ENCODE peak calls at places on chromosomes 16 and 17, in four cellular contexts. U is kidney, D is AG04450, F is lung. S is an unnamed sample.

GRCh38 chr16:81647527-81647926 is 131.6 kb upstream of the PLCG2 start:
- DNase-seq in F (no peak), U (peak), D (no peak), S (no peak)

GRCh38 chr17:80605326-80606066 is 60.9 kb downstream of the RPTOR start:
- DNase-seq in D (no peak), F (no peak), U (no peak), S (peak)

GRCh38 chr16:64311241-64311640 is 810.6 kb downstream of the CDH11 start:
- DNase-seq in F (no peak), D (no peak), U (no peak), S (no peak)

GRCh38 chr16:66603537-66604375 is 748 bp upstream of the CMTM3 start:
- DNase-seq in D (no peak), U (peak), F (peak), S (peak)

GRCh38 chr17:40915199-40915661 is 22.2 kb downstream of the KRT23 start:
- DNase-seq in D (peak), U (no peak), F (no peak), S (no peak)

GRCh38 chr17:4610162-4610561 is 25.8 kb downstream of the SMTNL2 start:
- DNase-seq in D (no peak), F (no peak), U (no peak), S (no peak)

GRCh38 chr17:11495616-11496015 is 102.7 kb upstream of the DNAH9 start:
- DNase-seq in U (no peak), D (no peak), F (no peak), S (no peak)

GRCh38 chr16:57664662-57665025 is 3.5 kb upstream of the ADGRG3 start:
- DNase-seq in D (no peak), U (no peak), F (no peak), S (no peak)

GRCh38 chr17:81060416-81060815 is 25.5 kb downstream of the BAIAP2 start:
- DNase-seq in F (no peak), U (no peak), D (no peak), S (no peak)

GRCh38 chr17:30586818-30587595 is 109.8 kb downstream of the GOSR1 start:
- DNase-seq in U (no peak), F (no peak), D (no peak), S (no peak)

GRCh38 chr17:68821860-68822693 is 133.1 kb downstream of the ABCA8 start:
- DNase-seq in D (peak), F (no peak), U (no peak), S (no peak)

DNA sequence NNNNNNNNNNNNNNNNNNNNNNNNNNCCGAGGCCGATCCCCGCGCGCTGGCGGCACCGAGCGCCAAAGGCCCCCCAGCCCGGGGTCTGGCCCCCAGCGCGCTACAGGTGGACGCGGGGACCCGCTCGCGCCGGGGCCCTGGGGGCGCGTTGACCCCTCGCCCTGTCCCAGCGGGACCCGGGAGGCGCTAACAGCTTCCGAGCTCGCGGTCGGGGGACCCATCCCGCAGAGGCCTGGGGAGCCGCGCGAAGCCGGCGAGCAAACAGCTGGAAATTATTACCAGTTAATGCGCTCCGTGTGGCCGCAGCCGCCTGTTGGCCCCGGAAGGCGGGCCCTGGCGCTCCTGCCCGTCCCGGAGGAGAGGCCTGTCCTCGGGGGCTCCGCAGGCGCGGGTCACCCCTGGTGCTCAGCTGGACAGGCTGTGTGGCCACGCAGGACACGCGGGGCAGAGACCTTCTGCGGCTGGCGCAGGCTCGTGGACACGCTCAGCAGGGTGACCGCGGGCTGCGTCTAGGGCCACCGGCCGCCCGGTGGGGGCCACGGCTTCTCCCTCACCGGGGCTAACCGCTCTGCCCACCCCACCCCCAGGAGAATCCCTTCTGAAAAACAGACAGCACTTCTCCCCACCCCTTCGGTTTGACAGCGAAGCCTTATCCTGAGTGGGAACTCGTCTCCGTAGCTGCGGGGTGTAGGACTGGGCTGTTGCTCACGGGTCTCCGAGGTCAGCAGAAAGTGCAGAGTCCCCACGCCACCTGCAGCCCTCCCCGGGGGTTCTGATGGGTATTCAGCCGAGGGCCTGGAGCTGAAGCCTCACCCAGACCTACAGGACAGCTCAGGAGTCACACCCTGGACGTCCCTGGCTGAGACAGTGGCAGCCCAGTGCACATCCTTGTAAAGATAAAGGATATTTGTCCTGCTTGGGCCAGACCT is 138.7 kb upstream of the RPH3AL start:
- DNase-seq in U (peak), D (peak), F (peak), S (peak)
- TF ChIP-seq CTCF in U (no peak), D (peak), F (no peak), S (no peak)

DNA sequence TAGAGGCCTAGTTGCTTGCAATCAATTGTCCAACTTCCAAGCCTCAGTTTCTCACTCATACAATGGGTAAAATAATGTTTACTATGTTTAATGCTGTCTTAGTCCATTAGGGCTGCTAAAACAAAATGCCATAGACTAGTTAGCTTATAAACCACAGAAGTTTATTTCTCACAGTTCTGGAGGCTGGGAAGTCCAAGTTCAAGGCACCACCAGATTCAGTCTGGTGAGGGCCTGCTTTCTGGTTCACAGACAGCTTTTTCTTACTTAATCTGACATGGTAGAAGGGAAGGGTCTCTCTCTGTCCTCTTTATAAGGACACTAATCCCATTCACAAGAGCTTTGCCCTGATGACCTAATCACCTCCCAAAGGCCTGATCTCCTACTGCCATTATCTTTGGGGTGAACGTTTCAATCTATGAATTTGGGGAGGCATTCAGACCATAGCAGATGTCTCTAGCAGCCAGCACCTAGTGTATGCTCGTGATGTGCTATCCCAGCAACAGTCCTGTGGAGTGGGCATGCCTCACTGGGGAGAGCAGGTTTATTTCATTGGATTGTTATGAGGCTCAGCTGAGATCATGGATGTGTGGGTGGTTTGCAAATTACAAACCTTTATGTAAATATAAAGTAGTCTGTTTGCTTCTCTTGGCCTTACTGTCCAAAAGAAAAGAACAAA is 25.2 kb downstream of the YPEL2 start:
- DNase-seq in U (no peak), D (no peak), F (no peak), S (no peak)
- TF ChIP-seq CTCF in U (no peak), D (no peak), F (no peak), S (no peak)

DNA sequence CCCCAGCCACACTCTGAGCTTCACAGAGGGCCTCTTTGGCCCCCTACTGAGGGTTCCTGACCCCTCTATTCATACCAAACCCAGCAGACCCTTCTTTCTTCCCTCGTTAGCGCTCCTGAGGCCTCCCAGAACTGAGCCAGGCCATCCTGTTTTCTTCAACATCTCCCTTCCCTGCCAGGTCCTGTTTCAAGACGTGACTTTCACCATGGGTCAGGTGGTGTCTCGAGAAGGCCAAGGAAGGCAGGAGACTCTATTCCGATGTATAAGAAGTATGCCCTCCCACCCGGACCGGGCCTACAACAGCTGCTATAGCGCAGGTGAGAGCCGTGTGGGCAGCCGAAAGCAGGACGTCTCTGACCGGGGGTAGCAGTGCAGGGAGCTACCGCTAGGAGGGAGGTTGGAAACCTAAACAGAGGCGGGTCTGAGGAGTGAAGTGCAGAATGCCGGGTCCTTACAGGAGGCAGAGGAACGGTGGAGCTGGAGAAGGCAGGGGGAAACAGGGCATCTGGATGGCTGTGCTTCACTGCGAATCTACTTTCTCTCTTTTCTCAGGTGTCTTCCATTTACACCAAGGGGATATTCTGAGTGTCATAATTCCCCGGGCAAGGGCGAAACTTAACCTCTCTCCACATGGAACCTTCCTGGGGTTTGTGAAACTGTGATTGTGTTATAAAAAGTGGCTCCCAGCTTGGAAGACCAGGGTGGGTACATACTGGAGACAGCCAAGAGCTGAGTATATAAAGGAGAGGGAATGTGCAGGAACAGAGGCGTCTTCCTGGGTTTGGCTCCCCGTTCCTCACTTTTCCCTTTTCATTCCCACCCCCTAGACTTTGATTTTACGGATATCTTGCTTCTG is 1.3 kb upstream of the SENP3 start:
- DNase-seq in D (no peak), U (peak), F (peak), S (peak)
- TF ChIP-seq CTCF in D (peak), U (peak), F (no peak), S (peak)

GRCh38 chr17:43907425-43907981 is at the start of gene MPP2:
- DNase-seq in F (peak), D (peak), U (peak), S (peak)
- TF ChIP-seq CTCF in F (no peak), D (peak), U (no peak), S (no peak)

GRCh38 chr16:48914070-48914469 is 304.1 kb upstream of the N4BP1 start:
- DNase-seq in D (no peak), U (no peak), F (no peak), S (no peak)

GRCh38 chr16:48913384-48913783 is 303.4 kb upstream of the N4BP1 start:
- DNase-seq in U (no peak), F (no peak), D (no peak), S (no peak)

GRCh38 chr16:48912360-48912759 is 302.4 kb upstream of the N4BP1 start:
- DNase-seq in F (no peak), U (no peak), D (no peak), S (no peak)

GRCh38 chr16:48910214-48910613 is 300.2 kb upstream of the N4BP1 start:
- DNase-seq in U (no peak), F (no peak), D (no peak), S (no peak)

DNA sequence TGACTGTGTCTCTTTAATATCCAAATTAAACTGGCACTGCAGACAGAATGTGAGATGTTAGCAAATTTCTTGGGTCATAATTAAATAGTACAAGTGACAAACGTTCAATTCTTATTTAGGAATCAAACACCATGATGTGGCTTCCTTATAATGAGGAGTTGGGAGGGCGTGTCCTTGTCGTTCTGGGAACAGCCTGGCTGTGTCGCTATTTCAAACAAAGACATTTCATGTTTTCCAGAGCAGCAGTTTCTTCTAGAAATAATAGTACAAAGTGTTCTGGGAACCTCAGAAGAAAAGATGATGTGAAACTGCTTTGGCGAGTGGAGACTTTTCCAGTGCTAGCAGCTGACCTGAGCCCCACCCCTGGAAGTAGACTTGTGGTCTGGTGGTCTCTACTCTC is 301.7 kb upstream of the N4BP1 start:
- DNase-seq in U (no peak), D (no peak), F (no peak), S (no peak)
- TF ChIP-seq CTCF in U (no peak), D (no peak), F (no peak), S (no peak)